ENCODE peak calls at places on chromosomes 2 and 18, in ten cellular contexts. Z is aorta; G is stimulated activated CD4-positive, alpha-beta T cell treated with anti-CD3 and anti-CD28 coated beads, Interleukin-1b, Interleukin-23, amount 100 ng/mL, for 24 hours; S is DND-41; P is NCI-H2081; N is SK-MEL-5; H is neuronal stem cell; V is Peyer's patch; O is ACHN; E is nucleus accumbens. K is an unnamed sample.

GRCh38 chr2:37625156-37625555 is 46.3 kb downstream of the CDC42EP3 start:
- DNase-seq in Z (no peak), G (no peak), S (no peak), P (no peak), N (no peak), H (no peak), V (no peak), O (no peak), E (no peak), K (no peak)

GRCh38 chr18:43883886-43884285 is 606.6 kb upstream of the SYT4 start:
- DNase-seq in Z (no peak), G (no peak), S (no peak), P (no peak), N (no peak), H (no peak), V (no peak), O (no peak), E (no peak), K (no peak)

GRCh38 chr2:2600466-2600865 is 269.4 kb upstream of the MYT1L start:
- DNase-seq in Z (no peak), G (no peak), S (no peak), P (no peak), N (no peak), H (no peak), V (no peak), O (no peak), E (no peak), K (no peak)

GRCh38 chr2:9300214-9300613 is 93.6 kb downstream of the ASAP2 start:
- DNase-seq in Z (no peak), G (no peak), S (no peak), P (no peak), N (no peak), H (no peak), V (no peak), O (no peak), E (no peak), K (no peak)

GRCh38 chr18:267380-267687 is 513 bp downstream of the THOC1 start:
- DNase-seq in Z (no peak), G (no peak), S (no peak), P (no peak), N (no peak), H (no peak), V (no peak), O (peak; percentile 33), E (no peak), K (no peak)

GRCh38 chr18:65206551-65207260 is 544.1 kb upstream of the CDH7 start:
- DNase-seq in Z (peak; percentile 62), G (no peak), S (no peak), P (no peak), N (peak; percentile 35), H (no peak), V (no peak), O (no peak), E (no peak), K (no peak)

GRCh38 chr2:86280191-86280667 is 57.2 kb downstream of the REEP1 start:
- DNase-seq in Z (no peak), G (no peak), S (no peak), P (no peak), N (no peak), H (no peak), V (no peak), O (no peak), E (no peak), K (no peak)

GRCh38 chr2:112588611-112589045 is 4.2 kb downstream of the CHCHD5 start:
- DNase-seq in Z (no peak), G (no peak), S (no peak), P (no peak), N (no peak), H (no peak), V (no peak), O (no peak), E (no peak), K (no peak)

GRCh38 chr2:232866104-232866503 is 4.0 kb upstream of the SNORC start:
- DNase-seq in Z (no peak), G (no peak), S (no peak), P (no peak), N (no peak), H (no peak), V (no peak), O (no peak), E (no peak), K (no peak)

GRCh38 chr2:65018141-65018582 is 29.0 kb downstream of the SLC1A4 start:
- DNase-seq in Z (no peak), G (no peak), S (no peak), P (no peak), N (no peak), H (no peak), V (no peak), O (no peak), E (no peak), K (no peak)

GRCh38 chr2:149744845-149745244 is 157.3 kb upstream of the MMADHC start:
- DNase-seq in Z (no peak), G (no peak), S (no peak), P (no peak), N (no peak), H (no peak), V (no peak), O (no peak), E (no peak), K (no peak)